ENCODE peak calls at places on chromosome 7, in six cellular contexts. R, J, M, Y, O and Z are unnamed samples.

GRCh38 chr7:100372694-100373093 is 593 bp upstream of the PILRA start:
- DNase-seq in J (no peak), M (no peak), O (no peak), R (no peak), Y (no peak), Z (no peak)

GRCh38 chr7:7702826-7703225 is 15.6 kb downstream of the RPA3 start:
- DNase-seq in R (no peak), M (no peak), O (no peak), J (no peak), Y (no peak), Z (no peak)

GRCh38 chr7:77855371-77856083 is 57.0 kb downstream of the PHTF2 start:
- DNase-seq in R (peak; percentile 66), J (peak; percentile 52), M (peak; percentile 51), Y (no peak), O (no peak), Z (no peak)

GRCh38 chr7:138460649-138461607 is 869 bp downstream of the TRIM24 start:
- DNase-seq in Y (peak; percentile 39), J (peak; percentile 67), M (peak; percentile 87), R (peak; percentile 61), O (peak; percentile 75), Z (peak; percentile 75)

GRCh38 chr7:88700725-88701124 is 58.8 kb upstream of the ZNF804B start:
- DNase-seq in R (no peak), M (no peak), J (no peak), O (no peak), Y (no peak), Z (no peak)

GRCh38 chr7:50628469-50629084 is 63.4 kb upstream of the DDC start:
- DNase-seq in R (no peak), O (peak; percentile 16), M (no peak), J (no peak), Y (no peak), Z (no peak)

GRCh38 chr7:64611717-64612116 is 48.8 kb upstream of the ZNF680 start:
- DNase-seq in R (no peak), Y (no peak), J (no peak), M (no peak), O (no peak), Z (peak; percentile 36)

GRCh38 chr7:128794020-128794419 is 2.3 kb downstream of the CCDC136 start:
- DNase-seq in Y (no peak), J (no peak), M (no peak), R (no peak), O (no peak), Z (no peak)

GRCh38 chr7:124074007-124074406 is 41.1 kb upstream of the TMEM229A start:
- DNase-seq in R (no peak), M (no peak), O (no peak), Y (no peak), J (no peak), Z (no peak)

GRCh38 chr7:138363721-138364120 is 96.3 kb upstream of the TRIM24 start:
- DNase-seq in R (no peak), M (no peak), J (no peak), O (no peak), Y (no peak), Z (no peak)

GRCh38 chr7:90211391-90212148 is at the start of gene STEAP2:
- DNase-seq in J (peak; percentile 84), Y (peak; percentile 94), O (peak; percentile 93), M (peak; percentile 34), R (peak; percentile 90), Z (peak; percentile 93)

GRCh38 chr7:93938293-93938692 is 16.8 kb downstream of the GNG11 start:
- DNase-seq in M (no peak), Y (no peak), J (no peak), O (no peak), R (no peak), Z (no peak)

GRCh38 chr7:110880971-110881370 is 210.0 kb upstream of the LRRN3 start:
- DNase-seq in J (no peak), Y (no peak), R (no peak), O (no peak), M (no peak), Z (no peak)

GRCh38 chr7:92343719-92344118 is 97.9 kb downstream of the ANKIB1 start:
- DNase-seq in R (no peak), M (no peak), Y (no peak), J (no peak), O (no peak), Z (no peak)

GRCh38 chr7:28406192-28406591 is 6.1 kb upstream of the CREB5 start:
- DNase-seq in O (peak; percentile 39), R (no peak), J (no peak), M (no peak), Y (no peak), Z (no peak)

GRCh38 chr7:91567111-91568012 is 303.1 kb downstream of the FZD1 start:
- DNase-seq in M (no peak), R (no peak), Y (no peak), J (no peak), O (no peak), Z (no peak)

GRCh38 chr7:140625908-140626868 is 14.4 kb downstream of the DENND2A start:
- DNase-seq in R (peak; percentile 72), M (no peak), Y (peak; percentile 97), J (peak; percentile 58), O (peak; percentile 48), Z (peak; percentile 85)

GRCh38 chr7:144738708-144739314 is 97.0 kb downstream of the TPK1 start:
- DNase-seq in R (no peak), J (no peak), Y (no peak), M (peak; percentile 13), O (peak; percentile 38), Z (no peak)

GRCh38 chr7:143519411-143520131 is 41.9 kb downstream of the TAS2R41 start:
- DNase-seq in M (no peak), J (no peak), Y (peak; percentile 29), R (no peak), O (no peak), Z (no peak)
- H3K27ac ChIP-seq in M (no peak overlapping the region), J (peak overlapping the region; percentile 67), Y (no peak overlapping the region), R (no peak overlapping the region), O (no peak overlapping the region), Z (no peak overlapping the region)

GRCh38 chr7:150450491-150450992 is at the start of gene GIMAP8:
- DNase-seq in O (no peak), Y (no peak), R (peak; percentile 42), J (no peak), M (no peak), Z (no peak)
- H3K4me3 ChIP-seq in O (no peak within 1 kb of the TSS), Y (peak within 1 kb of the TSS; percentile 14), R (peak within 1 kb of the TSS; percentile 45), J (peak within 1 kb of the TSS; percentile 52), M (no peak within 1 kb of the TSS), Z (peak within 1 kb of the TSS; percentile 69)

DNA sequence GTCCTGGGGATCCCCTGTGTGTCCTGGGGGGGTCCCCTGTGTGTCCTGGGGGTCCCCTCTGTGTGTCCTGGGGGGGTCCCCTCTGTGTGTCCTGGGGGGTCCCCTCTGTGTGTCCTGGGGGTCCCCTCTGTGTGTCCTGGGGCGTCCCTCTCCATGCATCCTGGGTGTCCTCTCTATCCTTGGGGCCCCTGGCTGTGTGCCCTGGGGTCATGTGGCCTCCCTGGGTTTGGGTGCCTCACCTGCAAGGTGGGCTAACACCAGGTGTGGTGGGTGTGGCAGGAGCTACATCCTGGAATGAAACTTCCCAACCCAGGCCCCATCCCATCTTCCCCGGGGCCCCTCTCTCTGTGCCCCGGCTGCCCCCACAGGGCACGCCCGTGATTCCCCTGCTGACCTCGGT is 4.9 kb downstream of the CYP2W1 start:
- DNase-seq in O (no peak), R (no peak), Y (no peak), M (no peak), J (no peak), Z (no peak)
- H3K27ac ChIP-seq in O (no peak overlapping the region), R (peak overlapping the region; percentile 7), Y (no peak overlapping the region), M (no peak overlapping the region), J (no peak overlapping the region), Z (no peak overlapping the region)

GRCh38 chr7:5296627-5297226 is 14.0 kb downstream of the SLC29A4 start:
- DNase-seq in O (peak; percentile 95), Y (no peak), J (no peak), R (no peak), M (peak; percentile 92), Z (no peak)
- H3K4me3 ChIP-seq in O (peak overlapping the region; percentile 36), Y (no peak overlapping the region), J (peak overlapping the region; percentile 35), R (no peak overlapping the region), M (peak overlapping the region; percentile 23), Z (peak overlapping the region; percentile 4)

GRCh38 chr7:27155816-27156507 is 513 bp downstream of the HOXA7 start:
- DNase-seq in J (peak; percentile 29), Y (peak; percentile 8), O (peak; percentile 47), R (peak; percentile 24), M (no peak), Z (no peak)
- H3K27ac ChIP-seq in J (no peak overlapping the region), Y (no peak overlapping the region), O (no peak overlapping the region), R (peak overlapping the region; percentile 62), M (no peak overlapping the region), Z (no peak overlapping the region)

DNA sequence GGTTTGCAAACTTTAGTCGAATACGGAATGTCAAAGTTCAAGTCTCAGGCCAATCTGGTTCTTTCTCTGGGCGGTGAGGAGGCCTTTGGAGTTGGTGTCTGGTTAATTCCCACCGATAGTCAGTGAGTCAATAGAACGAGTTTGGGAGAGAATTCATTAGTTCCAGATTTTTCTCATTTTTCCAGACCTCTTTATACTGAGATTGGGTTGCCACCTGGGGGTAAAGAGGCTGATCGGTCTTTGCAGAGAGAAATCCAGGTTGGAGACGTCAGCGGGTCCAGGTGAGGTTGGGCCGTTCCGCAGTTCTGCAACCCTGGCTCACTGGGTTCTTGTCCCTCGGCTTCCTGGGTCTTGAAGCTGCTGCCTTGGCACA is 1.3 kb downstream of the CUX1 start:
- DNase-seq in M (no peak), J (no peak), O (no peak), R (no peak), Y (no peak), Z (no peak)
- H3K4me3 ChIP-seq in M (peak overlapping the region; percentile 70), J (no peak overlapping the region), O (peak overlapping the region; percentile 96), R (no peak overlapping the region), Y (no peak overlapping the region), Z (peak overlapping the region; percentile 94)